ENCODE peak calls at places on chromosome 15, in seven cellular contexts. M, K, A, T, C, P and D are unnamed samples.

GRCh38 chr15:45377630-45378148 is 655 bp downstream of the GATM start:
- DNase-seq in M (no peak), K (peak; percentile 17), A (peak; percentile 2), T (peak; percentile 54), C (no peak), P (peak; percentile 41), D (peak; percentile 3)

GRCh38 chr15:56915888-56916287 is 2.6 kb upstream of the TCF12 start:
- DNase-seq in M (no peak), K (no peak), A (no peak), T (no peak), C (no peak), P (no peak), D (no peak)

GRCh38 chr15:89409184-89409992 is 74.8 kb upstream of the POLG start:
- DNase-seq in M (no peak), K (no peak), A (no peak), T (no peak), C (no peak), P (peak; percentile 56), D (peak; percentile 10)

GRCh38 chr15:56496635-56497034 is 31.7 kb upstream of the MNS1 start:
- DNase-seq in M (peak; percentile 86), K (peak; percentile 73), A (peak; percentile 27), T (no peak), C (peak; percentile 65), P (peak; percentile 66), D (peak; percentile 88)

GRCh38 chr15:27873039-27873438 is 226.1 kb downstream of the OCA2 start:
- DNase-seq in M (no peak), K (no peak), A (no peak), T (no peak), C (no peak), P (no peak), D (no peak)

GRCh38 chr15:69973102-69973714 is 124.5 kb downstream of the TLE3 start:
- DNase-seq in M (peak; percentile 32), K (peak; percentile 65), A (no peak), T (peak; percentile 17), C (peak; percentile 38), P (peak; percentile 54), D (peak; percentile 31)

GRCh38 chr15:49865925-49866757 is 245.3 kb downstream of the DTWD1 start:
- DNase-seq in M (no peak), K (peak; percentile 23), A (no peak), T (no peak), C (no peak), P (no peak), D (no peak)

GRCh38 chr15:25415707-25416106 is 23.1 kb downstream of the UBE3A start:
- DNase-seq in M (no peak), K (no peak), A (no peak), T (no peak), C (no peak), P (no peak), D (no peak)

GRCh38 chr15:49989498-49989897 is 129.5 kb downstream of the ATP8B4 start:
- DNase-seq in M (peak; percentile 11), K (no peak), A (no peak), T (no peak), C (no peak), P (no peak), D (no peak)

GRCh38 chr15:40038267-40038653 is 721 bp downstream of the SRP14 start:
- DNase-seq in M (peak; percentile 35), K (peak; percentile 70), A (no peak), T (no peak), C (peak; percentile 69), P (no peak), D (peak; percentile 68)

GRCh38 chr15:60343221-60343970 is 54.4 kb downstream of the ANXA2 start:
- DNase-seq in M (no peak), K (peak; percentile 49), A (no peak), T (no peak), C (no peak), P (no peak), D (no peak)

GRCh38 chr15:99925661-99926461 is 192.6 kb upstream of the LYSMD4 start:
- DNase-seq in M (peak; percentile 6), K (peak; percentile 29), A (peak; percentile 30), T (peak; percentile 80), C (peak; percentile 18), P (peak; percentile 54), D (peak; percentile 18)

GRCh38 chr15:97993310-97993738 is 32.8 kb downstream of the ARRDC4 start:
- DNase-seq in M (no peak), K (peak; percentile 38), A (no peak), T (no peak), C (no peak), P (no peak), D (no peak)

GRCh38 chr15:45921376-45921775 is 286.5 kb downstream of the SQOR start:
- DNase-seq in M (no peak), K (no peak), A (no peak), T (peak; percentile 18), C (peak; percentile 14), P (no peak), D (no peak)

GRCh38 chr15:68487087-68487843 is 55.3 kb upstream of the ITGA11 start:
- DNase-seq in M (peak; percentile 35), K (peak; percentile 90), A (no peak), T (no peak), C (peak; percentile 76), P (no peak), D (peak; percentile 24)

GRCh38 chr15:25741253-25741575 is 121.9 kb downstream of the ATP10A start:
- DNase-seq in M (no peak), K (no peak), A (no peak), T (no peak), C (no peak), P (no peak), D (no peak)

GRCh38 chr15:85031944-85032587 is 50.4 kb downstream of the PDE8A start:
- DNase-seq in M (no peak), K (no peak), A (no peak), T (no peak), C (no peak), P (no peak), D (no peak)

GRCh38 chr15:60703196-60703933 is 224.4 kb upstream of the ICE2 start:
- DNase-seq in M (no peak), K (no peak), A (no peak), T (no peak), C (no peak), P (no peak), D (no peak)

GRCh38 chr15:40100947-40101905 is 7.5 kb downstream of the BMF start:
- DNase-seq in M (no peak), K (no peak), A (no peak), T (no peak), C (no peak), P (no peak), D (no peak)

GRCh38 chr15:100059094-100059493 is 282.7 kb downstream of the ADAMTS17 start:
- DNase-seq in M (no peak), K (no peak), A (no peak), T (no peak), C (no peak), P (no peak), D (no peak)

GRCh38 chr15:67083135-67083766 is 17.8 kb downstream of the SMAD3 start:
- DNase-seq in M (peak; percentile 66), K (peak; percentile 74), A (no peak), T (no peak), C (no peak), P (no peak), D (peak; percentile 58)

GRCh38 chr15:63016234-63016633 is 26.3 kb upstream of the TPM1 start:
- DNase-seq in M (peak; percentile 15), K (no peak), A (no peak), T (no peak), C (peak; percentile 32), P (no peak), D (no peak)

GRCh38 chr15:48066456-48066855 is 54.3 kb upstream of the SLC24A5 start:
- DNase-seq in M (no peak), K (no peak), A (no peak), T (no peak), C (no peak), P (no peak), D (no peak)

GRCh38 chr15:90624278-90624930 is 92.7 kb upstream of the BLM start:
- DNase-seq in M (no peak), K (no peak), A (no peak), T (no peak), C (no peak), P (no peak), D (no peak)

DNA sequence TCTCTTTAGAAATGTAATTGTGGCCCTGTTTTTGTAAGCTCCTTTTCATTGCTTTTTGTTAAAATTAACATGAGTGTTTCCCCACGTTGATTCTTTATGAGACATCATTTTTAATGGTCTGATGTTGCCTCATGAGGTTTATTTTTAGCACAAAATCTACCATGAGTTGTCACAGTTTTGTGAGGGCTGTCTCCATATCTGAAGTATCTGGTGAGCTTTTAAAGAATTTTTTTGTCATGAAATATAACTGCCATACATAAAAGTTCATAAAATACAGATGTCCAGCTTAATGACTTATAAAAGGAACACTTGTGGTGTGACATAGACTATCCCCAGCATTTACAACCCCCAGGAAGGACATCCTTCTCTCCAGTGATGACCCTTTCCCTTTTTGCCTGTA is 34.3 kb upstream of the CEMIP start:
- DNase-seq in M (peak; percentile 9), K (peak; percentile 80), A (no peak), T (no peak), C (peak; percentile 67), P (no peak), D (peak; percentile 57)
- H3K9ac ChIP-seq in M (no peak overlapping the region), K (peak overlapping the region; percentile 19), A (no peak overlapping the region), T (no peak overlapping the region), C (peak overlapping the region; percentile 79), P (no peak overlapping the region), D (peak overlapping the region; percentile 35)

GRCh38 chr15:72770673-72771328 is 12.8 kb downstream of the ADPGK start:
- DNase-seq in M (no peak), K (peak; percentile 16), A (no peak), T (no peak), C (peak; percentile 8), P (no peak), D (no peak)
- H3K36me3 ChIP-seq in M (no peaks in the 10 kb centered on the region), K (peaks cover 47% of the 10 kb centered on the region), A (peaks cover 9% of the 10 kb centered on the region), T (peaks cover 4% of the 10 kb centered on the region), C (peaks cover 89% of the 10 kb centered on the region), P (peaks cover 20% of the 10 kb centered on the region), D (peaks cover 92% of the 10 kb centered on the region)

DNA sequence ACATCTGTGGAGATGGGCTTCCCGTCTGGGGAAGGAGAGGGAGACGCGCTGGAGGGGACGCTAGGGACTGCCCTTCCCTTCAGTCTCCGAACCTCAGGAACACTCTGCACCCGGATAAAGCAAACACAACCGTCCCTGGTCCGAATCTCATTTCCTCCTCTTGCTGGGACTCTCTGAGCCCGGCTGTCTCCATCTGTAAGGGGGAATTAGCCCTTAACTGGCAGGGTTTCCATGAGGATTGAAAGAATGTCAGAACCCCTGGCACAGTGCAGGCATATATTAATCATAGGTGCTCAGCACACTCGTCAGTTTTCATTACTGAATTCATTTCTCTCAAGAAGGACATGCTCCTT is 19.1 kb upstream of the IGDCC3 start:
- DNase-seq in M (no peak), K (no peak), A (no peak), T (no peak), C (no peak), P (no peak), D (no peak)
- H3K27me3 ChIP-seq in M (peaks cover 17% of the 10 kb centered on the region), K (peaks cover 12% of the 10 kb centered on the region), A (peaks cover 25% of the 10 kb centered on the region), T (peaks cover 20% of the 10 kb centered on the region), C (no peaks in the 10 kb centered on the region), P (peaks cover 32% of the 10 kb centered on the region), D (peaks cover 25% of the 10 kb centered on the region)

DNA sequence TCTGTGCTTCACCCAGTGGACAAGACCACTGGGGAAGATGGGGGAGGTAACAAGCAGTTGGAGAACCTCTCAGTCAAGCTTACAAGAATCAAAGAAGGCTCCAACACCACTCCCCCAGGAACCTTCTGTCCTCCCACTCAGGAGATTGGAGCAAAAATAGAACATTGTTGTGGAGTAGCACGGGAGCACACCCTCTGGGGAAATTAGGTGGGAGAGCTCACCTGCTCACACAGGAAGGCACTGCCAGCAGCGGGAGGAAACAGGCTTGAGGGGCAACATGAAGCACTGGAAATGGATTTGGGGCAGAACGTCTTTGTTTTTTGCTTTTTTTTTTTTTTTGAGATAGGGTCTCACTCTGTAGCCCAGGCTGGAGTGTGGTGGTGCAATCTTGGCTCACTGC is 12.9 kb downstream of the HCN4 start:
- DNase-seq in M (no peak), K (no peak), A (no peak), T (no peak), C (no peak), P (no peak), D (no peak)
- H3K9ac ChIP-seq in M (no peak overlapping the region), K (no peak overlapping the region), A (no peak overlapping the region), T (no peak overlapping the region), C (no peak overlapping the region), P (no peak overlapping the region), D (no peak overlapping the region)